ENCODE peak calls at places on chromosomes 5 and 9, in four cellular contexts. Q is AG04449, S is Peyer's patch, T is HCT116. J is an unnamed sample.

GRCh38 chr5:39780341-39780740 is 355.6 kb upstream of the DAB2 start:
- DNase-seq in Q (no peak), T (no peak), S (no peak), J (no peak)

GRCh38 chr5:168749391-168750100 is 170.4 kb upstream of the PANK3 start:
- DNase-seq in S (no peak), T (no peak), Q (no peak), J (no peak)

GRCh38 chr9:125341566-125341965 is 79.9 kb downstream of the GAPVD1 start:
- DNase-seq in Q (no peak), S (no peak), T (no peak), J (no peak)

GRCh38 chr5:59543826-59544442 is 349.6 kb downstream of the PDE4D start:
- DNase-seq in Q (no peak), T (no peak), S (no peak), J (no peak)

GRCh38 chr5:135436856-135437795 is 10.0 kb downstream of the DCANP1 start:
- DNase-seq in S (no peak), T (no peak), Q (no peak), J (no peak)

GRCh38 chr5:108681079-108681921 is 66.4 kb upstream of the FER start:
- DNase-seq in T (peak), S (no peak), Q (peak), J (no peak)

GRCh38 chr9:131407717-131408195 is 13.9 kb downstream of the PRRC2B start:
- DNase-seq in T (no peak), Q (no peak), S (no peak), J (peak)

GRCh38 chr9:101705135-101705661 is 33.2 kb downstream of the GRIN3A start:
- DNase-seq in S (peak), T (no peak), Q (no peak), J (no peak)

GRCh38 chr9:105507096-105507495 is 50.8 kb upstream of the FKTN start:
- DNase-seq in T (no peak), Q (no peak), S (no peak), J (no peak)

GRCh38 chr5:77683171-77683732 is 44.7 kb upstream of the OTP start:
- DNase-seq in T (no peak), S (no peak), Q (no peak), J (no peak)

GRCh38 chr9:114505187-114506081 is at the start of gene WHRN:
- DNase-seq in T (peak), Q (no peak), S (peak), J (peak)

GRCh38 chr5:87845734-87846133 is 422.9 kb downstream of the TMEM161B start:
- DNase-seq in S (no peak), Q (no peak), T (no peak), J (no peak)

GRCh38 chr9:130174025-130174424 is 1.8 kb downstream of the NCS1 start:
- DNase-seq in T (no peak), Q (no peak), S (no peak), J (no peak)

GRCh38 chr5:124747770-124748686 is 1.6 kb upstream of the ZNF608 start:
- DNase-seq in S (no peak), Q (no peak), T (no peak), J (no peak)

GRCh38 chr5:1827410-1828397 is 26.5 kb downstream of the NDUFS6 start:
- DNase-seq in S (peak), Q (no peak), T (no peak), J (peak)

GRCh38 chr5:133341915-133342710 is 270.2 kb downstream of the FSTL4 start:
- DNase-seq in T (no peak), Q (no peak), S (peak), J (peak)

GRCh38 chr5:3329427-3329826 is 266.2 kb upstream of the IRX1 start:
- DNase-seq in S (no peak), T (no peak), Q (no peak), J (no peak)

GRCh38 chr9:108468364-108468763 is 387.4 kb downstream of the ACTL7B start:
- DNase-seq in T (peak), S (no peak), Q (no peak), J (no peak)

GRCh38 chr5:103648086-103648485 is 85.5 kb upstream of the NUDT12 start:
- DNase-seq in T (no peak), S (no peak), Q (no peak), J (no peak)
- TF ChIP-seq CTCF in T (no peak), S (no peak), Q (no peak), J (no peak)

DNA sequence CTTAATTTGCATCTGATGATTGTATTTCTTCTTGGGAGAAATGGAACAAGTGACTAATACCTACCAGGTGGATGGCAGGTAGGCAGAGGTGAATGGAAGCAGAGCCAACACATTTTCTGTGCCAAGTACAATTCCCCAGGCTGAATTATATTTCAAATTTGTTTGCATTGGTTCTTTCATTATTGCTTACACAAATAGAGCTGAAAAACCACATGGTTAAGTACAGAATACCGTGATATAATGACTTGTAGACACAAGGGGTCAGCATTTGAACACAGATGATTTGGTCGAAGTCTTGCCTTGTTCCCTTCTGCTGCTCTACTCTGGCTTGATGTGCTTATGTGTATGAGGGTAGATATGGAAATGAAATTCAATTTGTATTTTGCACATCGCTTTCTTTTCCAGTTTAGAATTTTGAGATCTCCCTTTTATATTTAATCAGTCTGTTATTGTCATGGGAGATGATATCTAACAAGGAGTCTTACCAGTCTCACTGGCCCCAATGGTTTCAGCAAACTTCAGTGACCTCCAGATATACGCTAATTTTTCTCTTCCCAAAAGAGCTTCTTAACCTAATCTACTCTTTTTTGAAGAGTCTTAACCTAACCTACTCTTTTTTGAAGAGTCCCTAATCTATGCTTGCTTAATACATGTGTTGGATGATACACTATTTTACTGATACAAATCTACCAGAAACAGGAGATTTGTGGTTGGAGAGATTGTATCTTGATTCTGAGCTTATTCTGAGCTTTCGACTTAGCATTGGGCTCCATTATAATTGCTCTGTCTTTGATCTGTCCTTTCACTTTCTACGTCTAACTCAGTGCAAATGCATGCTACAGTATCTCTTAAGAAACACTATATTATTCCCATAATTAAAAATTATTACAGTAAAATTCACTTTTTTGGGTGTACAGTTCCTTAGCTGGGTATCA is 88.1 kb downstream of the PCSK1 start:
- DNase-seq in T (peak), S (no peak), Q (peak), J (no peak)
- H3K4me3 ChIP-seq in T (no peak), S (no peak), Q (no peak), J (no peak)

DNA sequence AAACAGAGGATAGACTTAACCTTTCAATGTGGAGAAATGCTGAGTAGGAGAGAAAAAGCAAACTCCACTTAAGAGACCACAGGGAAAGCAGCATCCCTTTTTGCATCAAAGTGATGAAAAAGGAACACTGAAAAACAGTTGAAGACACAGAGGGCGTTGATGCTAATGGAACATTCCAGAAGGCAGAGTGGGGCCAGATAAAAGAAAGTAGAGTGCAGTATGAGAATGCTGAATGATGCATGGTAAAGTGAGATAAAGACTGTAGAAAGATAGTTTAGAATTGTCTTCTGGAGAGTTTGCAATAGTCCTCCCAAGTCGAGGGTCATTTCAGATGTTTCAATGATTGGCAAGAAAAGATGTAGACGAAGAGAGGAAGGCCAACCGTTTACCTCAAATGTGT is 574.3 kb downstream of the PRR16 start:
- DNase-seq in S (no peak), Q (no peak), T (no peak), J (no peak)
- TF ChIP-seq CTCF in S (no peak), Q (no peak), T (no peak), J (no peak)

GRCh38 chr5:111383288-111383970 is 128.9 kb downstream of the STARD4 start:
- DNase-seq in S (no peak), Q (no peak), T (no peak), J (no peak)

GRCh38 chr5:111389390-111390082 is 122.8 kb downstream of the STARD4 start:
- DNase-seq in T (peak), S (no peak), Q (peak), J (no peak)

GRCh38 chr5:111384220-111384619 is 128.1 kb downstream of the STARD4 start:
- DNase-seq in S (no peak), T (no peak), Q (no peak), J (no peak)

GRCh38 chr5:111386832-111387162 is 125.5 kb downstream of the STARD4 start:
- DNase-seq in Q (no peak), S (no peak), T (no peak), J (no peak)

DNA sequence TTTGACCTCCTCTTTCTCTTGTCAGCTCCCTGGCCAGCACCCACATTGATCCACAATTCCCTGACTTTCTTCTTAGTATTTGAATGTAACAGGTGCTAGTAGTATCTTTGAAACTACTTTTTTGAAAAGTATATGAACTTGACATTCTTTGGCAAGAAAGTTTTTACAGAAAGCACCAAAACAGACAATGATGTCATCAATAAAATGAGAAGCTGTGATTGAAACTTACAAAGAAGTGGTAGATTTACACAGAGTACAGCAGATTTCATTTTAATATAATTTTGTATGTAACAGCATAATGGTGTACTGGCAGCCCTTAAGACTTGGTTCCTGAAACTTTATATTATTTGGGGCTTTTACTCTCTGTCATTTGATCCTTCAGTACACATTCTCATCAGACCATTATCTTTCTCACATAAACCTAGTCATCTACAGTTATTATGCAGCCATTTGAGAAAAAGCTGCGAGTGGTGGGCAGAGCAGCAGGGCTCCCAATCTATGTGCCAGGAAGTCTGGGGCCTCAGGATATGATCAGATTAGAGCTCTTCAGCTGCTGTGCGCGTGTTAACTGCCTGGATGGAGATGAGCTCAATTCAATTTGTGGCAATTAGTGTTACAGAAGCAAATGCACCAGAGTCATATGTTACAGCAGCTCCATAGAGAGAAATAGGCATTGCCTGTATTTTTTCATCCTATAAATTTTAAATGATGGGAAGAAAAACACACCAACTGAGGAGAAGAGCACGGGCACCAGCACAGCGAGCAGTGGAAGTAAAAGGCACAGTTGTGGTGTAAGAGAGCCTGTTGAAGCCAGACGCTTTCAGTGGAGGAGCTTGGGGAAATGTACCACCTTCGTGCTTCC is 126.1 kb downstream of the STARD4 start:
- DNase-seq in S (no peak), Q (no peak), T (no peak), J (no peak)
- H3K4me3 ChIP-seq in S (no peak), Q (no peak), T (no peak), J (no peak)